ENCODE peak calls at places on chromosomes 4 and X, in seven cellular contexts. F is caudate nucleus, B is hippocampal formation, N is AML-193, H is LoVo, E is AG09309, J is NT2/D1. S is an unnamed sample.
A peak's percentile ranks its signal among the peaks of the same experiment; 100 is the strongest.

GRCh38 chr4:100168521-100168920 is 21.7 kb downstream of the DDIT4L start:
- DNase-seq in F (no peak), B (no peak), N (no peak), H (no peak), E (no peak), J (no peak), S (no peak)

GRCh38 chr4:112516401-112517066 is 554 bp upstream of the NEUROG2 start:
- DNase-seq in F (no peak), B (no peak), N (no peak), H (peak; percentile 46), E (no peak), J (no peak), S (peak; percentile 91)

GRCh38 chr4:38145741-38146140 is 185.5 kb downstream of the PTTG2 start:
- DNase-seq in F (no peak), B (no peak), N (no peak), H (no peak), E (no peak), J (no peak), S (no peak)

GRCh38 chr4:120723986-120724385 is 198.5 kb downstream of the PRDM5 start:
- DNase-seq in F (no peak), B (no peak), N (no peak), H (no peak), E (no peak), J (no peak), S (no peak)

GRCh38 chr4:48409203-48409602 is 67.9 kb downstream of the SLAIN2 start:
- DNase-seq in F (no peak), B (no peak), N (no peak), H (no peak), E (no peak), J (no peak), S (no peak)

GRCh38 chr4:108695062-108695461 is 44.7 kb downstream of the OSTC start:
- DNase-seq in F (no peak), B (no peak), N (no peak), H (no peak), E (no peak), J (no peak), S (no peak)

GRCh38 chr4:142126890-142127497 is 490.6 kb downstream of the IL15 start:
- DNase-seq in F (no peak), B (peak; percentile 6), N (peak; percentile 52), H (peak; percentile 68), E (peak; percentile 47), J (peak; percentile 35), S (peak; percentile 52)

GRCh38 chr4:139655116-139655515 is 10.5 kb upstream of the MGST2 start:
- DNase-seq in F (no peak), B (peak; percentile 3), N (peak; percentile 41), H (no peak), E (peak; percentile 27), J (no peak), S (no peak)

GRCh38 chrX:49273181-49273727 is 3.7 kb downstream of the PPP1R3F start:
- DNase-seq in F (no peak), B (no peak), N (no peak), H (no peak), E (no peak), J (no peak), S (no peak)

GRCh38 chrX:12890467-12890866 is 16.0 kb upstream of the TLR8 start:
- DNase-seq in F (no peak), B (no peak), N (no peak), H (no peak), E (no peak), J (no peak), S (no peak)

GRCh38 chr4:96003941-96004340 is 164.0 kb downstream of the PDHA2 start:
- DNase-seq in F (no peak), B (peak; percentile 0), N (no peak), H (no peak), E (no peak), J (no peak), S (no peak)

GRCh38 chr4:30720021-30720655 is at the start of gene PCDH7:
- DNase-seq in F (peak; percentile 71), B (peak; percentile 39), N (no peak), H (no peak), E (no peak), J (peak; percentile 42), S (no peak)

GRCh38 chr4:139913995-139914394 is 240.0 kb downstream of the MAML3 start:
- DNase-seq in F (no peak), B (no peak), N (no peak), H (no peak), E (peak; percentile 40), J (no peak), S (no peak)

GRCh38 chr4:140579278-140579677 is 10.5 kb upstream of the UCP1 start:
- DNase-seq in F (no peak), B (no peak), N (no peak), H (no peak), E (no peak), J (no peak), S (no peak)

GRCh38 chrX:155819966-155820491 is 61.1 kb upstream of the VAMP7 start:
- DNase-seq in F (no peak), B (peak; percentile 7), N (peak; percentile 68), H (peak; percentile 61), E (peak; percentile 59), J (peak; percentile 64), S (peak; percentile 54)

GRCh38 chr4:73068496-73069337 is 799 bp downstream of the COX18 start:
- DNase-seq in F (no peak), B (no peak), N (peak; percentile 61), H (peak; percentile 29), E (no peak), J (peak; percentile 8), S (no peak)

GRCh38 chr4:1669270-1669669 is 14.8 kb downstream of the FAM53A start:
- DNase-seq in F (no peak), B (no peak), N (no peak), H (no peak), E (no peak), J (no peak), S (no peak)

GRCh38 chr4:79685542-79685941 is 277.5 kb upstream of the GK2 start:
- DNase-seq in F (no peak), B (no peak), N (no peak), H (no peak), E (no peak), J (no peak), S (no peak)

GRCh38 chr4:174437756-174438155 is 84.5 kb downstream of the HPGD start:
- DNase-seq in F (no peak), B (no peak), N (no peak), H (no peak), E (no peak), J (no peak), S (no peak)

GRCh38 chr4:100103671-100104070 is 86.6 kb downstream of the DDIT4L start:
- DNase-seq in F (no peak), B (no peak), N (no peak), H (no peak), E (no peak), J (no peak), S (no peak)

GRCh38 chr4:100582146-100582545 is 64.3 kb upstream of the EMCN start:
- DNase-seq in F (no peak), B (no peak), N (no peak), H (no peak), E (no peak), J (no peak), S (no peak)

GRCh38 chr4:41215969-41216293 is 1.6 kb upstream of the APBB2 start:
- DNase-seq in F (no peak), B (no peak), N (no peak), H (no peak), E (no peak), J (no peak), S (no peak)